ENCODE peak calls at places on chromosomes 7 and 10, in six cellular contexts. One of them, this sample, is unnamed.

GRCh38 chr7:31488562-31489203 is 25.2 kb upstream of the ITPRID1 start:
- DNase-seq in stomach: peak; percentile 55
- DNase-seq in ovary: no peak
- DNase-seq in adrenal gland: peak; percentile 62
- DNase-seq in transverse colon: peak; percentile 56
- DNase-seq in A549: peak; percentile 69
- DNase-seq in this sample: peak; percentile 80

GRCh38 chr10:96374639-96374984 is 15.8 kb upstream of the OPALIN start:
- DNase-seq in adrenal gland: no peak
- DNase-seq in ovary: no peak
- DNase-seq in transverse colon: no peak
- DNase-seq in stomach: no peak
- DNase-seq in A549: no peak
- DNase-seq in this sample: no peak

GRCh38 chr10:36759111-36759805 is 366.1 kb upstream of the ANKRD30A start:
- DNase-seq in A549: peak; percentile 5
- DNase-seq in transverse colon: no peak
- DNase-seq in stomach: no peak
- DNase-seq in adrenal gland: no peak
- DNase-seq in ovary: peak; percentile 25
- DNase-seq in this sample: peak; percentile 47

GRCh38 chr10:97319671-97320479 is 804 bp downstream of the FRAT1 start:
- DNase-seq in adrenal gland: peak; percentile 72
- DNase-seq in transverse colon: peak; percentile 74
- DNase-seq in stomach: peak; percentile 70
- DNase-seq in A549: no peak
- DNase-seq in ovary: peak; percentile 25
- DNase-seq in this sample: no peak

GRCh38 chr7:24573554-24574338 is 494 bp downstream of the PALS2 start:
- DNase-seq in stomach: peak; percentile 42
- DNase-seq in ovary: peak; percentile 41
- DNase-seq in transverse colon: peak; percentile 33
- DNase-seq in adrenal gland: peak; percentile 60
- DNase-seq in A549: peak; percentile 31
- DNase-seq in this sample: peak; percentile 44

GRCh38 chr7:50665403-50666123 is 100.4 kb upstream of the DDC start:
- DNase-seq in transverse colon: no peak
- DNase-seq in A549: no peak
- DNase-seq in stomach: no peak
- DNase-seq in adrenal gland: no peak
- DNase-seq in ovary: no peak
- DNase-seq in this sample: no peak

GRCh38 chr7:730501-731439 is 3.7 kb upstream of the PRKAR1B start:
- DNase-seq in A549: no peak
- DNase-seq in adrenal gland: no peak
- DNase-seq in stomach: no peak
- DNase-seq in transverse colon: no peak
- DNase-seq in ovary: peak; percentile 1
- DNase-seq in this sample: no peak

GRCh38 chr10:62224606-62225005 is 44.0 kb downstream of the RTKN2 start:
- DNase-seq in adrenal gland: no peak
- DNase-seq in A549: no peak
- DNase-seq in transverse colon: no peak
- DNase-seq in stomach: no peak
- DNase-seq in ovary: no peak
- DNase-seq in this sample: peak; percentile 23

GRCh38 chr7:20280475-20281351 is 50.0 kb upstream of the ITGB8 start:
- DNase-seq in ovary: no peak
- DNase-seq in stomach: no peak
- DNase-seq in adrenal gland: no peak
- DNase-seq in transverse colon: no peak
- DNase-seq in A549: no peak
- DNase-seq in this sample: no peak

GRCh38 chr10:30121401-30121800 is 62.0 kb upstream of the JCAD start:
- DNase-seq in ovary: no peak
- DNase-seq in A549: no peak
- DNase-seq in stomach: no peak
- DNase-seq in adrenal gland: no peak
- DNase-seq in transverse colon: no peak
- DNase-seq in this sample: no peak

GRCh38 chr7:28674359-28674782 is 262.1 kb downstream of the CREB5 start:
- DNase-seq in stomach: no peak
- DNase-seq in transverse colon: no peak
- DNase-seq in A549: no peak
- DNase-seq in ovary: no peak
- DNase-seq in adrenal gland: no peak
- DNase-seq in this sample: peak; percentile 45

GRCh38 chr7:46759711-46760480 is 822.0 kb downstream of the TNS3 start:
- DNase-seq in transverse colon: no peak
- DNase-seq in A549: no peak
- DNase-seq in ovary: no peak
- DNase-seq in stomach: no peak
- DNase-seq in adrenal gland: no peak
- DNase-seq in this sample: no peak

GRCh38 chr7:98295467-98296220 is 14.2 kb downstream of the BRI3 start:
- DNase-seq in A549: no peak
- DNase-seq in stomach: no peak
- DNase-seq in ovary: no peak
- DNase-seq in transverse colon: no peak
- DNase-seq in adrenal gland: no peak
- DNase-seq in this sample: no peak

GRCh38 chr7:123216825-123217224 is 17.1 kb upstream of the SLC13A1 start:
- DNase-seq in ovary: no peak
- DNase-seq in adrenal gland: no peak
- DNase-seq in transverse colon: no peak
- DNase-seq in stomach: no peak
- DNase-seq in A549: no peak
- DNase-seq in this sample: no peak

GRCh38 chr7:131544449-131545425 is 11.7 kb downstream of the PODXL start:
- DNase-seq in transverse colon: no peak
- DNase-seq in ovary: peak; percentile 47
- DNase-seq in stomach: no peak
- DNase-seq in A549: no peak
- DNase-seq in adrenal gland: no peak
- DNase-seq in this sample: no peak

GRCh38 chr10:36671607-36672006 is 453.8 kb upstream of the ANKRD30A start:
- DNase-seq in ovary: no peak
- DNase-seq in adrenal gland: no peak
- DNase-seq in transverse colon: no peak
- DNase-seq in A549: no peak
- DNase-seq in stomach: no peak
- DNase-seq in this sample: no peak

GRCh38 chr7:52017802-52018679 is 701.4 kb upstream of the COBL start:
- DNase-seq in stomach: peak; percentile 62
- DNase-seq in ovary: no peak
- DNase-seq in A549: peak; percentile 19
- DNase-seq in adrenal gland: no peak
- DNase-seq in transverse colon: peak; percentile 20
- DNase-seq in this sample: peak; percentile 50

GRCh38 chr10:64486149-64486548 is 964.9 kb downstream of the REEP3 start:
- DNase-seq in stomach: no peak
- DNase-seq in adrenal gland: no peak
- DNase-seq in ovary: no peak
- DNase-seq in A549: no peak
- DNase-seq in transverse colon: no peak
- DNase-seq in this sample: peak; percentile 9

GRCh38 chr10:86100581-86101061 is 266.0 kb downstream of the GRID1 start:
- DNase-seq in A549: peak; percentile 58
- DNase-seq in stomach: no peak
- DNase-seq in ovary: no peak
- DNase-seq in transverse colon: no peak
- DNase-seq in adrenal gland: no peak
- DNase-seq in this sample: peak; percentile 66

GRCh38 chr10:12633776-12634390 is 284.5 kb downstream of the CAMK1D start:
- DNase-seq in stomach: no peak
- DNase-seq in A549: no peak
- DNase-seq in ovary: no peak
- DNase-seq in adrenal gland: no peak
- DNase-seq in transverse colon: no peak
- DNase-seq in this sample: no peak

GRCh38 chr10:15369642-15370211 is 1.4 kb downstream of the FAM171A1 start:
- DNase-seq in transverse colon: no peak
- DNase-seq in ovary: peak; percentile 16
- DNase-seq in adrenal gland: no peak
- DNase-seq in stomach: no peak
- DNase-seq in A549: no peak
- DNase-seq in this sample: no peak

GRCh38 chr7:92226981-92227380 is 18.7 kb downstream of the KRIT1 start:
- DNase-seq in ovary: no peak
- DNase-seq in transverse colon: no peak
- DNase-seq in A549: no peak
- DNase-seq in adrenal gland: no peak
- DNase-seq in stomach: no peak
- DNase-seq in this sample: no peak

GRCh38 chr10:133364645-133365431 is 7.0 kb upstream of the FUOM start:
- DNase-seq in A549: no peak
- DNase-seq in stomach: peak; percentile 59
- DNase-seq in ovary: no peak
- DNase-seq in transverse colon: peak; percentile 51
- DNase-seq in adrenal gland: no peak
- DNase-seq in this sample: no peak

GRCh38 chr7:157517782-157518513 is 181.1 kb downstream of the DNAJB6 start:
- DNase-seq in stomach: peak; percentile 20
- DNase-seq in A549: no peak
- DNase-seq in transverse colon: no peak
- DNase-seq in adrenal gland: no peak
- DNase-seq in ovary: no peak
- DNase-seq in this sample: no peak

GRCh38 chr7:16594061-16594460 is 51.5 kb downstream of the ANKMY2 start:
- DNase-seq in stomach: no peak
- DNase-seq in transverse colon: no peak
- DNase-seq in ovary: no peak
- DNase-seq in adrenal gland: no peak
- DNase-seq in A549: no peak
- DNase-seq in this sample: no peak

GRCh38 chr10:128064615-128065580 is 61.3 kb downstream of the MKI67 start:
- DNase-seq in stomach: no peak
- DNase-seq in A549: no peak
- DNase-seq in ovary: no peak
- DNase-seq in transverse colon: peak; percentile 63
- DNase-seq in adrenal gland: peak; percentile 86
- DNase-seq in this sample: no peak

GRCh38 chr10:52391927-52392602 is 78.0 kb downstream of the DKK1 start:
- DNase-seq in stomach: no peak
- DNase-seq in adrenal gland: no peak
- DNase-seq in A549: no peak
- DNase-seq in ovary: no peak
- DNase-seq in transverse colon: no peak
- DNase-seq in this sample: no peak

GRCh38 chr7:98203261-98203963 is 7.8 kb upstream of the BHLHA15 start:
- DNase-seq in transverse colon: no peak
- DNase-seq in adrenal gland: peak; percentile 34
- DNase-seq in A549: no peak
- DNase-seq in ovary: no peak
- DNase-seq in stomach: no peak
- DNase-seq in this sample: no peak

GRCh38 chr7:151125459-151125834 is 39.2 kb downstream of the AGAP3 start:
- DNase-seq in transverse colon: peak; percentile 64
- DNase-seq in ovary: no peak
- DNase-seq in A549: no peak
- DNase-seq in adrenal gland: no peak
- DNase-seq in stomach: peak; percentile 45
- DNase-seq in this sample: no peak

DNA sequence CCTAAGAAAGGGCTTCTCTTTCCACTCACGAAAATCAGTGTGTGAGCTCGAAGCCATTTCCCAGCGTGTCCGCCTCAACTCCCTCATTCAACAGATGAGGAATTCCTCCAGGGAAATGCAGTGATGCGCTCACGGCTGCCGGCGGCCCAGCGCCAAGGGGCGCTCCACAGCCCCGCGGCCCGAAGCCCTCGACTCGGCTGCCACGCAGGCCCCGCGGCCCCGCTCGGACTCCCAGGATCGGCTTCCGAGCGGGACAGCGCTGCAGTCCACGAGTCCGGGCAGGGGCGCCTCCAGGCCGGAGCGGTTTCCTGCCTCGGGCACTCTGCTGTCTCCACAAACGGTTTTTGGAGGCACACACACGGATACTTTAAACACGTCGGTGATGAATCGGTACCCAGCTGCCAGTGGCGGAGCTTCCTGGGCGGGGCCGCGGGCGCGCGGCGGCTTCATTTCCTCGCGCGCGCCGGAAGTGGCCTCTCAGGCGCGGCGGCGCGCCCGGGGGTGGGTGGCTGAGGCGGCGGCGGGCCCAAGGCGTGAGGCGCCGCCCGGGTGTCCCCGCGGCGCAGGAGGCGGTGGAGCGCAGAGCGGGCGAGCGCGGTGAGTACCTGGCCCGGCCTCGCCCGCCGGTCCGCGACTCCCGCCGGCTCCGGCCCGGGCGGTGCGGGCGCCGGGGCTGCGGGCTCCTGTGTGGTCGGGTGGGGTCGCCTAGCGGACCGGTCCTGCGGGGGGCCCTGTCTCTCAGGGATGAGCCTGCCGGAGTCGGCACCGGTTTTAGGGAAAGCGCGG is at the start of gene CSGALNACT2:
- DNase-seq in ovary: peak; percentile 83
- DNase-seq in A549: peak; percentile 73
- DNase-seq in stomach: peak; percentile 88
- DNase-seq in transverse colon: peak; percentile 90
- DNase-seq in adrenal gland: peak; percentile 92
- DNase-seq in this sample: peak; percentile 84
- TF ChIP-seq POLR2A in ovary: peak; percentile 86
- TF ChIP-seq POLR2A in A549: peak; percentile 74
- TF ChIP-seq POLR2A in stomach: no peak
- TF ChIP-seq POLR2A in transverse colon: peak; percentile 57
- TF ChIP-seq POLR2A in adrenal gland: peak; percentile 82
- TF ChIP-seq POLR2A in this sample: peak; percentile 86

GRCh38 chr7:37336259-37336658 is 112.4 kb downstream of the ELMO1 start:
- DNase-seq in transverse colon: peak; percentile 32
- DNase-seq in adrenal gland: no peak
- DNase-seq in A549: no peak
- DNase-seq in stomach: no peak
- DNase-seq in ovary: no peak
- DNase-seq in this sample: no peak
- TF ChIP-seq POLR2A in transverse colon: no peak
- TF ChIP-seq POLR2A in adrenal gland: no peak
- TF ChIP-seq POLR2A in A549: no peak
- TF ChIP-seq POLR2A in stomach: no peak
- TF ChIP-seq POLR2A in ovary: no peak
- TF ChIP-seq POLR2A in this sample: no peak

DNA sequence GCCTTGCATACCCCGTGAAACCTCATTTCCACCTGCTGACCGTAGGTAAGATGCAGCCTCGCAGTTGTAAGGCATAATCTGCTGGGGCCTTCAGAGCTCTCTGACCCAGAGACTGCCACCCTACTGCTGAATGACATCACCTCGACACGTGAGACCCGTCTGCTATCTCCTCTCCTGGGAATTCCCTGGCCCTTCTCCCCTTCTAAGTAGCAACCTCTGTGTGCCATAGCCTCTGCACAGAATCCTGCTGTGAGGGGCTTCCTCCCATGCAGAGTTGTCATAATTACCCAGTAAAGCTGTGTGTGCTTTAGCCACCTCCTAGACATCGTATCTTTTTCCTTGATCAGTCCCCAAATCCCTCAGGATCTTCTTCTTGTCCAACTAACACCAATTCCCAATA is 106.7 kb downstream of the CACNB2 start:
- DNase-seq in ovary: no peak
- DNase-seq in A549: no peak
- DNase-seq in stomach: no peak
- DNase-seq in adrenal gland: no peak
- DNase-seq in transverse colon: no peak
- DNase-seq in this sample: no peak
- TF ChIP-seq POLR2A in ovary: no peak
- TF ChIP-seq POLR2A in A549: no peak
- TF ChIP-seq POLR2A in stomach: no peak
- TF ChIP-seq POLR2A in adrenal gland: no peak
- TF ChIP-seq POLR2A in transverse colon: no peak
- TF ChIP-seq POLR2A in this sample: no peak

GRCh38 chr10:43849551-43849950 is 200.9 kb upstream of the ZNF32 start:
- DNase-seq in ovary: no peak
- DNase-seq in transverse colon: no peak
- DNase-seq in stomach: no peak
- DNase-seq in A549: no peak
- DNase-seq in adrenal gland: no peak
- DNase-seq in this sample: no peak
- TF ChIP-seq POLR2A in ovary: no peak
- TF ChIP-seq POLR2A in transverse colon: no peak
- TF ChIP-seq POLR2A in stomach: no peak
- TF ChIP-seq POLR2A in A549: no peak
- TF ChIP-seq POLR2A in adrenal gland: no peak
- TF ChIP-seq POLR2A in this sample: no peak